ENCODE peak calls at places on chromosomes 5 and 9, in seven cellular contexts. One of them, this sample, is unnamed.

GRCh38 chr5:746258-746761 is 38.2 kb downstream of the ZDHHC11B start:
- DNase-seq in left cardiac atrium: peak; percentile 33
- DNase-seq in H7: peak; percentile 43
- DNase-seq in NCI-H1417: no peak
- DNase-seq in EH: no peak
- DNase-seq in NCI-H1092 treated with DMSO at 0.1 percent for 48 hours: no peak
- DNase-seq in ELR: no peak
- DNase-seq in this sample: no peak

GRCh38 chr9:16139781-16140180 is 586.9 kb downstream of the CCDC171 start:
- DNase-seq in left cardiac atrium: no peak
- DNase-seq in H7: no peak
- DNase-seq in NCI-H1417: no peak
- DNase-seq in EH: no peak
- DNase-seq in NCI-H1092 treated with DMSO at 0.1 percent for 48 hours: no peak
- DNase-seq in ELR: no peak
- DNase-seq in this sample: no peak

GRCh38 chr9:136267261-136268111 is 21.9 kb upstream of the QSOX2 start:
- DNase-seq in H7: peak; percentile 100
- DNase-seq in left cardiac atrium: peak; percentile 87
- DNase-seq in NCI-H1092 treated with DMSO at 0.1 percent for 48 hours: no peak
- DNase-seq in EH: peak; percentile 85
- DNase-seq in NCI-H1417: peak; percentile 72
- DNase-seq in ELR: peak; percentile 85
- DNase-seq in this sample: peak; percentile 85

GRCh38 chr5:105685884-105686283 is 1984.9 kb downstream of the EFNA5 start:
- DNase-seq in left cardiac atrium: no peak
- DNase-seq in NCI-H1417: no peak
- DNase-seq in NCI-H1092 treated with DMSO at 0.1 percent for 48 hours: no peak
- DNase-seq in ELR: no peak
- DNase-seq in EH: no peak
- DNase-seq in H7: no peak
- DNase-seq in this sample: no peak

GRCh38 chr5:33641722-33642505 is 201.1 kb downstream of the TARS1 start:
- DNase-seq in H7: no peak
- DNase-seq in left cardiac atrium: no peak
- DNase-seq in NCI-H1417: no peak
- DNase-seq in EH: peak; percentile 76
- DNase-seq in ELR: no peak
- DNase-seq in NCI-H1092 treated with DMSO at 0.1 percent for 48 hours: no peak
- DNase-seq in this sample: no peak

GRCh38 chr5:119470851-119471451 is 18.7 kb downstream of the HSD17B4 start:
- DNase-seq in left cardiac atrium: no peak
- DNase-seq in EH: peak; percentile 44
- DNase-seq in H7: no peak
- DNase-seq in NCI-H1417: peak; percentile 49
- DNase-seq in ELR: peak; percentile 55
- DNase-seq in NCI-H1092 treated with DMSO at 0.1 percent for 48 hours: no peak
- DNase-seq in this sample: peak; percentile 4

GRCh38 chr5:17004441-17005086 is 68.5 kb upstream of the MYO10 start:
- DNase-seq in H7: no peak
- DNase-seq in NCI-H1417: no peak
- DNase-seq in EH: no peak
- DNase-seq in ELR: no peak
- DNase-seq in NCI-H1092 treated with DMSO at 0.1 percent for 48 hours: no peak
- DNase-seq in left cardiac atrium: no peak
- DNase-seq in this sample: no peak

GRCh38 chr9:107227696-107228258 is 55.3 kb upstream of the RAD23B start:
- DNase-seq in H7: no peak
- DNase-seq in NCI-H1417: peak; percentile 92
- DNase-seq in EH: no peak
- DNase-seq in ELR: no peak
- DNase-seq in left cardiac atrium: no peak
- DNase-seq in NCI-H1092 treated with DMSO at 0.1 percent for 48 hours: no peak
- DNase-seq in this sample: no peak

GRCh38 chr5:128208436-128208835 is 124.9 kb downstream of the SLC12A2 start:
- DNase-seq in NCI-H1092 treated with DMSO at 0.1 percent for 48 hours: no peak
- DNase-seq in left cardiac atrium: no peak
- DNase-seq in EH: no peak
- DNase-seq in H7: no peak
- DNase-seq in NCI-H1417: no peak
- DNase-seq in ELR: no peak
- DNase-seq in this sample: no peak

GRCh38 chr9:18314321-18314720 is 159.6 kb upstream of the ADAMTSL1 start:
- DNase-seq in H7: no peak
- DNase-seq in EH: peak; percentile 14
- DNase-seq in NCI-H1092 treated with DMSO at 0.1 percent for 48 hours: no peak
- DNase-seq in left cardiac atrium: no peak
- DNase-seq in ELR: no peak
- DNase-seq in NCI-H1417: no peak
- DNase-seq in this sample: no peak

GRCh38 chr5:74360535-74361210 is 279.9 kb downstream of the ENC1 start:
- DNase-seq in NCI-H1417: no peak
- DNase-seq in NCI-H1092 treated with DMSO at 0.1 percent for 48 hours: no peak
- DNase-seq in ELR: no peak
- DNase-seq in H7: no peak
- DNase-seq in left cardiac atrium: peak; percentile 34
- DNase-seq in EH: no peak
- DNase-seq in this sample: no peak

GRCh38 chr9:104868687-104869404 is 59.1 kb downstream of the ABCA1 start:
- DNase-seq in H7: peak; percentile 90
- DNase-seq in ELR: peak; percentile 78
- DNase-seq in EH: peak; percentile 92
- DNase-seq in NCI-H1417: peak; percentile 14
- DNase-seq in NCI-H1092 treated with DMSO at 0.1 percent for 48 hours: peak; percentile 56
- DNase-seq in left cardiac atrium: peak; percentile 71
- DNase-seq in this sample: peak; percentile 70

GRCh38 chr5:124401247-124402143 is 344.9 kb downstream of the ZNF608 start:
- DNase-seq in NCI-H1092 treated with DMSO at 0.1 percent for 48 hours: no peak
- DNase-seq in left cardiac atrium: no peak
- DNase-seq in NCI-H1417: peak; percentile 10
- DNase-seq in H7: no peak
- DNase-seq in ELR: no peak
- DNase-seq in EH: no peak
- DNase-seq in this sample: no peak

GRCh38 chr5:170355601-170356098 is 33.5 kb downstream of the KCNMB1 start:
- DNase-seq in ELR: no peak
- DNase-seq in H7: no peak
- DNase-seq in NCI-H1092 treated with DMSO at 0.1 percent for 48 hours: peak; percentile 42
- DNase-seq in EH: no peak
- DNase-seq in NCI-H1417: peak; percentile 2
- DNase-seq in left cardiac atrium: no peak
- DNase-seq in this sample: no peak

GRCh38 chr5:107404595-107405366 is 266.0 kb downstream of the EFNA5 start:
- DNase-seq in EH: no peak
- DNase-seq in ELR: no peak
- DNase-seq in H7: no peak
- DNase-seq in NCI-H1092 treated with DMSO at 0.1 percent for 48 hours: no peak
- DNase-seq in left cardiac atrium: no peak
- DNase-seq in NCI-H1417: no peak
- DNase-seq in this sample: no peak

GRCh38 chr9:89635007-89635742 is 30.4 kb downstream of the GADD45G start:
- DNase-seq in ELR: peak; percentile 1
- DNase-seq in H7: no peak
- DNase-seq in NCI-H1092 treated with DMSO at 0.1 percent for 48 hours: peak; percentile 90
- DNase-seq in left cardiac atrium: no peak
- DNase-seq in NCI-H1417: peak; percentile 69
- DNase-seq in EH: peak; percentile 23
- DNase-seq in this sample: no peak

GRCh38 chr5:5969942-5970483 is 408.3 kb downstream of the MED10 start:
- DNase-seq in ELR: no peak
- DNase-seq in EH: no peak
- DNase-seq in NCI-H1417: peak; percentile 14
- DNase-seq in H7: no peak
- DNase-seq in NCI-H1092 treated with DMSO at 0.1 percent for 48 hours: no peak
- DNase-seq in left cardiac atrium: no peak
- DNase-seq in this sample: no peak

GRCh38 chr5:96919754-96920197 is 16.1 kb upstream of the LNPEP start:
- DNase-seq in H7: no peak
- DNase-seq in left cardiac atrium: no peak
- DNase-seq in EH: no peak
- DNase-seq in ELR: no peak
- DNase-seq in NCI-H1092 treated with DMSO at 0.1 percent for 48 hours: no peak
- DNase-seq in NCI-H1417: no peak
- DNase-seq in this sample: no peak

GRCh38 chr5:168076561-168076991 is 214.9 kb upstream of the WWC1 start:
- DNase-seq in NCI-H1092 treated with DMSO at 0.1 percent for 48 hours: no peak
- DNase-seq in left cardiac atrium: peak; percentile 37
- DNase-seq in NCI-H1417: no peak
- DNase-seq in EH: peak; percentile 77
- DNase-seq in H7: peak; percentile 51
- DNase-seq in ELR: no peak
- DNase-seq in this sample: peak; percentile 58

GRCh38 chr5:84384604-84385575 is at the start of gene EDIL3:
- DNase-seq in ELR: peak; percentile 36
- DNase-seq in H7: peak; percentile 66
- DNase-seq in NCI-H1417: peak; percentile 78
- DNase-seq in NCI-H1092 treated with DMSO at 0.1 percent for 48 hours: no peak
- DNase-seq in left cardiac atrium: peak; percentile 40
- DNase-seq in EH: no peak
- DNase-seq in this sample: peak; percentile 82

GRCh38 chr9:95477441-95477840 is 39.3 kb downstream of the PTCH1 start:
- DNase-seq in NCI-H1092 treated with DMSO at 0.1 percent for 48 hours: no peak
- DNase-seq in ELR: no peak
- DNase-seq in H7: peak; percentile 68
- DNase-seq in left cardiac atrium: no peak
- DNase-seq in NCI-H1417: no peak
- DNase-seq in EH: no peak
- DNase-seq in this sample: no peak

This sample was measured in nephron progenitor cell.